ENCODE peak calls at places on chromosome 2, in seven cellular contexts. G is coronary artery, B is choroid plexus epithelial cell, V is HTR-8/SVneo, R is glutamatergic neuron, I is HCT116, D is NCI-H510A treated with DMSO at 0.1 percent for 48 hours. Z is an unnamed sample.

GRCh38 chr2:216233281-216233995 is 124.3 kb downstream of the XRCC5 start:
- DNase-seq in I (no peak), D (no peak), G (no peak), V (no peak), R (no peak), B (no peak), Z (no peak)

GRCh38 chr2:1489486-1489885 is 76.2 kb downstream of the TPO start:
- DNase-seq in G (no peak), B (no peak), R (no peak), V (no peak), D (no peak), I (no peak), Z (no peak)

GRCh38 chr2:101991731-101992145 is at the start of gene IL1R2:
- DNase-seq in B (no peak), D (no peak), I (no peak), G (no peak), R (no peak), V (no peak), Z (peak)

GRCh38 chr2:127080941-127081769 is 25.8 kb downstream of the BIN1 start:
- DNase-seq in V (no peak), D (peak), I (no peak), R (no peak), B (no peak), G (no peak), Z (peak)

GRCh38 chr2:137007905-137008399 is 242.6 kb downstream of the THSD7B start:
- DNase-seq in V (no peak), D (no peak), B (no peak), I (no peak), R (no peak), G (no peak), Z (no peak)

GRCh38 chr2:121596221-121597080 is 52.8 kb downstream of the CLASP1 start:
- DNase-seq in I (peak), G (no peak), D (peak), R (no peak), B (peak), V (peak), Z (peak)

GRCh38 chr2:21361406-21361805 is 237.6 kb downstream of the TDRD15 start:
- DNase-seq in V (no peak), R (no peak), B (no peak), D (no peak), I (no peak), G (no peak), Z (no peak)

GRCh38 chr2:239905884-239906654 is 119.1 kb downstream of the NDUFA10 start:
- DNase-seq in D (no peak), G (peak), B (no peak), I (no peak), R (no peak), V (no peak), Z (no peak)

GRCh38 chr2:121690095-121690494 is 40.8 kb upstream of the CLASP1 start:
- DNase-seq in G (no peak), D (no peak), V (no peak), I (no peak), B (no peak), R (no peak), Z (no peak)

GRCh38 chr2:186065491-186065890 is 326.9 kb downstream of the FSIP2 start:
- DNase-seq in B (no peak), V (no peak), G (no peak), I (no peak), R (no peak), D (no peak), Z (no peak)

GRCh38 chr2:86468162-86469033 is 27.2 kb downstream of the KDM3A start:
- DNase-seq in B (no peak), D (no peak), R (no peak), V (no peak), I (no peak), G (no peak), Z (no peak)

Z was measured in left kidney.